ENCODE peak calls at places on chromosomes 6 and 20, in nine cellular contexts. Y, R, G, K, S, Q, D, L and O are unnamed samples.

GRCh38 chr20:49433387-49433786 is 49.1 kb downstream of the KCNB1 start:
- DNase-seq in S (no peak), L (no peak), Y (no peak), G (no peak), K (no peak), D (no peak), R (no peak), Q (no peak), O (no peak)

GRCh38 chr6:41683460-41684310 is 45.4 kb downstream of the MDFI start:
- DNase-seq in G (peak), S (peak), R (peak), Y (peak), Q (peak), K (peak), D (peak), L (peak), O (peak)

GRCh38 chr6:155079985-155080452 is 84.9 kb downstream of the TIAM2 start:
- DNase-seq in Y (no peak), K (no peak), S (no peak), R (no peak), Q (no peak), L (no peak), D (no peak), G (no peak), O (no peak)

GRCh38 chr20:5096463-5096862 is 23.3 kb downstream of the PCNA start:
- DNase-seq in Y (no peak), Q (no peak), L (no peak), G (no peak), D (no peak), K (no peak), R (no peak), S (no peak), O (no peak)

GRCh38 chr6:15327271-15327670 is 81.4 kb downstream of the JARID2 start:
- DNase-seq in D (peak), K (no peak), Y (no peak), Q (no peak), G (peak), S (no peak), R (no peak), L (no peak), O (peak)

GRCh38 chr6:141105481-141105880 is 1027.2 kb upstream of the GJE1 start:
- DNase-seq in Q (no peak), K (peak), L (peak), D (no peak), R (peak), G (no peak), S (peak), Y (no peak), O (no peak)

GRCh38 chr6:158661156-158661555 is 11.3 kb downstream of the SYTL3 start:
- DNase-seq in Y (no peak), G (no peak), S (no peak), Q (no peak), L (no peak), R (no peak), K (no peak), D (no peak), O (no peak)

GRCh38 chr20:23241416-23241815 is 109.2 kb upstream of the NXT1 start:
- DNase-seq in K (no peak), Q (no peak), L (no peak), Y (no peak), D (no peak), S (no peak), R (no peak), G (no peak), O (no peak)

GRCh38 chr6:33296797-33297405 is 1.8 kb downstream of the RGL2 start:
- DNase-seq in S (no peak), Y (no peak), K (no peak), Q (no peak), G (no peak), D (no peak), L (no peak), R (no peak), O (no peak)

GRCh38 chr6:30147096-30147495 is 11.2 kb downstream of the TRIM40 start:
- DNase-seq in Q (no peak), S (no peak), R (no peak), D (no peak), K (no peak), Y (no peak), L (no peak), G (no peak), O (no peak)

GRCh38 chr20:62832212-62832922 is 15.5 kb downstream of the COL9A3 start:
- DNase-seq in R (no peak), D (peak), Q (peak), Y (no peak), L (no peak), S (no peak), G (peak), K (peak), O (no peak)

GRCh38 chr6:26044140-26045045 is 42.8 kb upstream of the HFE start:
- DNase-seq in Q (peak), Y (no peak), G (no peak), D (no peak), S (peak), K (no peak), L (peak), R (peak), O (no peak)

GRCh38 chr6:143149771-143150170 is 89.1 kb downstream of the AIG1 start:
- DNase-seq in S (peak), L (no peak), Q (no peak), Y (no peak), D (no peak), G (no peak), K (no peak), R (peak), O (peak)

GRCh38 chr20:44209691-44210421 is 715 bp downstream of the OSER1 start:
- DNase-seq in S (peak), Y (no peak), K (no peak), Q (peak), D (no peak), R (peak), L (peak), G (no peak), O (no peak)
- TF ChIP-seq CTCF in S (no peak), Y (no peak), K (no peak), Q (no peak), D (no peak), R (no peak), L (no peak), G (no peak), O (no peak)

GRCh38 chr6:5854900-5855299 is 151.8 kb downstream of the NRN1 start:
- DNase-seq in D (no peak), Y (no peak), L (no peak), S (no peak), R (no peak), K (no peak), Q (no peak), G (no peak), O (no peak)
- TF ChIP-seq CTCF in D (no peak), Y (no peak), L (no peak), S (no peak), R (no peak), K (peak), Q (no peak), G (no peak), O (no peak)

GRCh38 chr6:157381631-157382621 is 936 bp downstream of the ZDHHC14 start:
- DNase-seq in S (peak), D (peak), K (peak), Y (peak), G (peak), R (peak), L (peak), Q (peak), O (peak)
- TF ChIP-seq CTCF in S (peak), D (no peak), K (no peak), Y (no peak), G (no peak), R (no peak), L (peak), Q (no peak), O (peak)

GRCh38 chr6:139895205-139895793 is 520.9 kb upstream of the CITED2 start:
- DNase-seq in Q (peak), Y (no peak), L (no peak), R (no peak), G (no peak), S (no peak), K (no peak), D (no peak), O (no peak)
- TF ChIP-seq CTCF in Q (no peak), Y (peak), L (peak), R (peak), G (no peak), S (no peak), K (no peak), D (no peak), O (peak)

DNA sequence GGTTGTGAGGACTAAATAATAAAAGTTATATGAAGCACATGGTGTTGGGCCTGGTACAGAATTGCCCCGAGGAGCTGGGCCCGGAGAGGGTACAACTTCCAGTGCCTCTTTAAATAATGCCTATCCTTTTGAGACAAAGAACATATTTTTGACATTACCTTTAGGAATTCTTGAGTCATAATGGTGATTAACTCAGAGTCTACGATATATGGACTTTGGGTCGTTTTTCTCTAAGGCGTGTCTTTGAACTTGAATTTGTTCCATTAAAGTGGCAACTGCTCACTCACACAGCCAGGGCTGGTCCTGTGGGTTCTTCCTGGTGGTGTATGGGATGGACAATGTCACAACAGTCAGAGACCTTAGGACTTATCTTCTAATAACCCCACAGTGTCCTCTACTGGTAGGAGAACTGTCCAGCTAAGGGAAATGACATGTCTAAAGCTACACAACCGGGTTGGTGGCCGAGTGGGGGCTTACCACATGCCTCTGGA is 106.5 kb downstream of the CDC5L start:
- DNase-seq in S (peak), Q (peak), G (no peak), R (peak), L (peak), D (peak), K (no peak), Y (peak), O (peak)
- TF ChIP-seq CTCF in S (peak), Q (peak), G (no peak), R (peak), L (peak), D (peak), K (no peak), Y (peak), O (peak)

DNA sequence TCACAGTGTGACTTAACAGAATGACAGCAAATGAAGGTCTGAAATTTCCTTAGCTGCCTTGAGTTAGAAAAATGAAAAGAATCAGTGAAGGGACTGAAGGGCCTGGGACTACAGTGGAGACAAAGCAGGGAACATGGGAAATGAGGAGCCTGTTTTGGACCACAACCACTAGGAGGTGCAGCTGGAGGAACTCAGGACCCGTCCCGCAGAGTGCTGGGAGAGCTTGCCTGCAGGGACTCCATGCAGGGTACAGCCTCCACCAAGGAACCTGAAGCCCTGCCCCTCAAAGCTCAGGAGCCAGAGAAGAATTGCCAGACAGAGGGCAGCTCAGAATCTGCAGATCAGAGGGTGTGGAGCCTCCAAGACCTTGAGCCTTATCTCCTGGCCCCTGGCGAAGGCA is 50.7 kb downstream of the LRFN2 start:
- DNase-seq in D (no peak), S (no peak), K (peak), G (no peak), Y (no peak), Q (no peak), L (no peak), R (no peak), O (no peak)
- TF ChIP-seq CTCF in D (peak), S (no peak), K (peak), G (no peak), Y (peak), Q (no peak), L (peak), R (peak), O (peak)

DNA sequence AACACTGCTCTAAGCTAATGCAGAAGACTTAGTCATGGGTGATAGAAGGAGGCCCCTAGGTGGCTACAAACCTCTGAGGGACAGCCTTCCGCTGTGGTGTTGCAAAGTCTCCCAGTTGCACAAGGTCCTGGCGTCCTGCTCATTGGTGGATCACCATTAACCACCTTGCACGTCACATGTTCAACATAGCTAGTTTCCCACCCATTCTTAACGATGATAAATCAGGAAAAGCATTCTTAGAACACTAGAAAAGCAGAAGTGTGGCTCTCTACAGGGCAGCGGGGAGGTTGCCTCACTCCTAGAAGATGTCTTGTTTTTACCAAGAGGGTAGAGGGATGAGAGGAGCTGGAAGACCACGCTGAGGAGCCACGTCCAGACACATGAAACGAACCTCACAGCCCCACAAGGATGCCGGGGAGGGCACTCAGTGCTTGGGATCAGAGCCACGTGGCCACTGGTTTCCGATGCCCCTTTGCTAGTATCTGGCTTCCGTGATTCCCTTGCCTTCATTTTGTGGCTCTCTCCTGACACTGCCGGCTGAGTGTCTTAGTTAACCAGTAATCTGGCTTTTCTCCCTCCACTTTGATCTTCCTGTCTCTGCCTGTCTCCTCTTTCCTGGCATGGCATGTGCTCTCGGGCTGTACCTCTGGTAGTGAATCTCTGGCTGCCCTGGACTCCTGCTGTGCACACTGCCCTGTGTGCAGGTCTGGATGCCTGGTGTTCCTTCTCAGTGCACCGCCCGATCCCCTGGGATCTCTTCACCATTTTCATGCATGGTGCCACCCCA is 91.4 kb upstream of the NEDD9 start:
- DNase-seq in R (no peak), Y (no peak), S (no peak), D (no peak), G (peak), L (no peak), Q (no peak), K (no peak), O (no peak)
- TF ChIP-seq CTCF in R (no peak), Y (no peak), S (no peak), D (no peak), G (no peak), L (no peak), Q (no peak), K (no peak), O (no peak)